ENCODE peak calls at places on chromosomes 5 and 9, in six cellular contexts. Y is H9; N is nephron progenitor cell; H is psoas muscle; X is stimulated activated CD8-positive, alpha-beta memory T cell treated with anti-CD3 and anti-CD28 coated beads, Interleukin-7, amount 100 ng/mL, for 24 hours; I is left ventricle myocardium inferior. D is an unnamed sample.

GRCh38 chr5:14054965-14055963 is 87.9 kb upstream of the TRIO start:
- DNase-seq in Y (no peak), N (no peak), H (no peak), X (no peak), I (no peak), D (no peak)

GRCh38 chr5:140312067-140312790 is 9.3 kb upstream of the PFDN1 start:
- DNase-seq in Y (peak; percentile 46), N (no peak), H (no peak), X (no peak), I (no peak), D (peak; percentile 39)

GRCh38 chr9:105114956-105115728 is 129.3 kb upstream of the SLC44A1 start:
- DNase-seq in Y (no peak), N (no peak), H (peak; percentile 31), X (no peak), I (peak; percentile 18), D (no peak)

GRCh38 chr5:122896598-122897282 is 51.3 kb downstream of the SNX24 start:
- DNase-seq in Y (no peak), N (no peak), H (no peak), X (no peak), I (no peak), D (peak; percentile 30)

GRCh38 chr5:14665949-14666741 is 1.6 kb downstream of the OTULIN start:
- DNase-seq in Y (no peak), N (peak; percentile 7), H (no peak), X (no peak), I (no peak), D (peak; percentile 44)

GRCh38 chr5:40995816-40996586 is 75.1 kb downstream of the MROH2B start:
- DNase-seq in Y (no peak), N (no peak), H (no peak), X (no peak), I (no peak), D (no peak)

GRCh38 chr5:81638471-81638870 is 112.4 kb downstream of the SSBP2 start:
- DNase-seq in Y (no peak), N (no peak), H (no peak), X (no peak), I (no peak), D (no peak)

GRCh38 chr9:136799079-136799853 is 3.1 kb downstream of the CCDC183 start:
- DNase-seq in Y (no peak), N (no peak), H (no peak), X (no peak), I (no peak), D (peak; percentile 64)

GRCh38 chr9:120610975-120611689 is 31.2 kb upstream of the CDK5RAP2 start:
- DNase-seq in Y (no peak), N (no peak), H (no peak), X (no peak), I (no peak), D (peak; percentile 40)

GRCh38 chr5:179549973-179550510 is 312 bp upstream of the RUFY1 start:
- DNase-seq in Y (no peak), N (no peak), H (no peak), X (peak; percentile 35), I (no peak), D (no peak)

GRCh38 chr5:62964428-62964827 is 385.8 kb downstream of the LRRC70 start:
- DNase-seq in Y (no peak), N (no peak), H (no peak), X (no peak), I (no peak), D (no peak)

GRCh38 chr9:91764661-91765060 is 185.4 kb downstream of the ROR2 start:
- DNase-seq in Y (no peak), N (no peak), H (no peak), X (no peak), I (no peak), D (no peak)

GRCh38 chr9:85079374-85079773 is 409.8 kb downstream of the NTRK2 start:
- DNase-seq in Y (peak; percentile 32), N (no peak), H (no peak), X (no peak), I (no peak), D (peak; percentile 10)

GRCh38 chr5:92337772-92338234 is 954.7 kb upstream of the ARRDC3 start:
- DNase-seq in Y (no peak), N (no peak), H (no peak), X (no peak), I (no peak), D (no peak)

GRCh38 chr5:76811214-76811613 is 7.6 kb upstream of the F2RL1 start:
- DNase-seq in Y (no peak), N (no peak), H (no peak), X (no peak), I (no peak), D (no peak)

GRCh38 chr5:172450861-172451695 is 3.2 kb downstream of the SH3PXD2B start:
- DNase-seq in Y (peak; percentile 70), N (peak; percentile 55), H (peak; percentile 47), X (no peak), I (no peak), D (peak; percentile 83)

GRCh38 chr5:138096363-138096762 is 12.5 kb downstream of the WNT8A start:
- DNase-seq in Y (no peak), N (no peak), H (no peak), X (no peak), I (no peak), D (no peak)

GRCh38 chr5:4518924-4519660 is 621.0 kb upstream of the ADAMTS16 start:
- DNase-seq in Y (no peak), N (no peak), H (no peak), X (no peak), I (no peak), D (peak; percentile 53)

GRCh38 chr5:68257207-68257606 is 41.7 kb downstream of the PIK3R1 start:
- DNase-seq in Y (no peak), N (no peak), H (no peak), X (no peak), I (no peak), D (no peak)

GRCh38 chr9:34628656-34629491 is at the start of gene ARID3C:
- DNase-seq in Y (peak; percentile 47), N (peak; percentile 73), H (no peak), X (no peak), I (no peak), D (peak; percentile 69)

GRCh38 chr5:98796197-98796972 is 22.9 kb downstream of the RGMB start:
- DNase-seq in Y (peak; percentile 48), N (peak; percentile 54), H (no peak), X (no peak), I (no peak), D (peak; percentile 81)

GRCh38 chr5:64773533-64773932 is 4.8 kb downstream of the CWC27 start:
- DNase-seq in Y (no peak), N (no peak), H (no peak), X (no peak), I (no peak), D (no peak)

D was measured in GM23338.